ENCODE peak calls at places on chromosomes 3 and 15, in six cellular contexts. W is H9, E is fibroblast of pulmonary artery, V is bronchial epithelial cell, Y is nephron progenitor cell, D is cardiac fibroblast. R is an unnamed sample.

GRCh38 chr3:49841126-49841525 is 15.2 kb downstream of the TRAIP start:
- DNase-seq in W (peak; percentile 68), E (peak; percentile 44), V (peak; percentile 32), Y (peak; percentile 26), D (peak; percentile 39), R (no peak)

GRCh38 chr3:179088306-179088705 is 16.7 kb upstream of the ZMAT3 start:
- DNase-seq in W (no peak), E (no peak), V (peak; percentile 12), Y (no peak), D (no peak), R (no peak)

GRCh38 chr15:63473007-63473748 is 31.2 kb upstream of the USP3 start:
- DNase-seq in W (no peak), E (no peak), V (no peak), Y (no peak), D (no peak), R (no peak)

GRCh38 chr15:52095597-52096262 is 16.8 kb downstream of the BCL2L10 start:
- DNase-seq in W (no peak), E (peak; percentile 96), V (peak; percentile 100), Y (no peak), D (peak; percentile 91), R (no peak)

GRCh38 chr3:178518660-178519396 is 17.4 kb upstream of the KCNMB2 start:
- DNase-seq in W (no peak), E (no peak), V (peak; percentile 12), Y (no peak), D (no peak), R (no peak)

GRCh38 chr15:91465086-91465485 is 365.0 kb downstream of the SV2B start:
- DNase-seq in W (no peak), E (no peak), V (peak; percentile 14), Y (no peak), D (no peak), R (no peak)

GRCh38 chr15:90301901-90302300 is 36.4 kb downstream of the NGRN start:
- DNase-seq in W (no peak), E (no peak), V (no peak), Y (no peak), D (no peak), R (no peak)

GRCh38 chr3:197737319-197737649 is 580 bp upstream of the RUBCN start:
- DNase-seq in W (no peak), E (no peak), V (no peak), Y (no peak), D (no peak), R (no peak)

GRCh38 chr3:136802481-136802996 is 16.4 kb upstream of the SLC35G2 start:
- DNase-seq in W (no peak), E (peak; percentile 40), V (peak; percentile 52), Y (no peak), D (peak; percentile 47), R (peak; percentile 29)

GRCh38 chr15:47750030-47750739 is 32.9 kb downstream of the SEMA6D start:
- DNase-seq in W (no peak), E (peak; percentile 67), V (peak; percentile 88), Y (no peak), D (peak; percentile 49), R (no peak)

GRCh38 chr15:83848315-83849050 is 194.6 kb downstream of the ADAMTSL3 start:
- DNase-seq in W (no peak), E (peak; percentile 97), V (peak; percentile 97), Y (no peak), D (peak; percentile 94), R (no peak)

GRCh38 chr3:100912976-100913375 is 80.2 kb downstream of the ABI3BP start:
- DNase-seq in W (no peak), E (no peak), V (no peak), Y (no peak), D (no peak), R (no peak)

GRCh38 chr15:82971223-82971984 is 14.6 kb upstream of the RAMAC start:
- DNase-seq in W (no peak), E (no peak), V (no peak), Y (no peak), D (no peak), R (no peak)

GRCh38 chr3:119817071-119817470 is 35.2 kb downstream of the NR1I2 start:
- DNase-seq in W (no peak), E (no peak), V (no peak), Y (no peak), D (no peak), R (no peak)

GRCh38 chr15:98417346-98417745 is 231.0 kb upstream of the IGF1R start:
- DNase-seq in W (no peak), E (no peak), V (no peak), Y (no peak), D (no peak), R (no peak)

GRCh38 chr3:167814441-167814951 is 79.0 kb downstream of the SERPINI1 start:
- DNase-seq in W (no peak), E (peak; percentile 54), V (no peak), Y (no peak), D (peak; percentile 78), R (no peak)

GRCh38 chr15:60328852-60329443 is 68.8 kb downstream of the ANXA2 start:
- DNase-seq in W (no peak), E (peak; percentile 57), V (no peak), Y (peak; percentile 23), D (peak; percentile 55), R (no peak)

GRCh38 chr3:131957511-131957910 is 77.3 kb downstream of the CPNE4 start:
- DNase-seq in W (no peak), E (peak; percentile 7), V (no peak), Y (no peak), D (peak; percentile 19), R (no peak)

GRCh38 chr3:151864423-151865101 is 8.9 kb upstream of the SUCNR1 start:
- DNase-seq in W (no peak), E (peak; percentile 89), V (peak; percentile 87), Y (no peak), D (peak; percentile 90), R (no peak)

GRCh38 chr15:92079047-92079446 is 225.5 kb downstream of the SLCO3A1 start:
- DNase-seq in W (no peak), E (peak; percentile 22), V (no peak), Y (no peak), D (no peak), R (no peak)

GRCh38 chr3:184993394-184993793 is 159.5 kb downstream of the C3orf70 start:
- DNase-seq in W (no peak), E (peak; percentile 3), V (no peak), Y (no peak), D (no peak), R (no peak)

GRCh38 chr3:187227658-187228258 is 30.5 kb downstream of the RTP1 start:
- DNase-seq in W (no peak), E (peak; percentile 67), V (peak; percentile 36), Y (no peak), D (peak; percentile 54), R (no peak)

GRCh38 chr15:69141286-69141701 is 19.1 kb upstream of the GLCE start:
- DNase-seq in W (no peak), E (no peak), V (no peak), Y (no peak), D (peak; percentile 14), R (no peak)

GRCh38 chr3:40313975-40314860 is 4.7 kb downstream of the EIF1B start:
- DNase-seq in W (no peak), E (peak; percentile 29), V (no peak), Y (no peak), D (no peak), R (no peak)

GRCh38 chr3:171442184-171442583 is 18.0 kb downstream of the TNIK start:
- DNase-seq in W (no peak), E (no peak), V (no peak), Y (no peak), D (no peak), R (no peak)

GRCh38 chr15:80777137-80777536 is 2.0 kb upstream of the CEMIP start:
- DNase-seq in W (no peak), E (peak; percentile 96), V (peak; percentile 86), Y (peak; percentile 12), D (peak; percentile 97), R (peak; percentile 71)

GRCh38 chr3:24494616-24495333 is at the start of gene THRB:
- DNase-seq in W (peak; percentile 81), E (peak; percentile 38), V (peak; percentile 46), Y (peak; percentile 80), D (peak; percentile 59), R (peak; percentile 80)

GRCh38 chr15:37034392-37034791 is 66.0 kb downstream of the MEIS2 start:
- DNase-seq in W (no peak), E (no peak), V (no peak), Y (no peak), D (no peak), R (no peak)

GRCh38 chr15:37038036-37038715 is 62.2 kb downstream of the MEIS2 start:
- DNase-seq in W (no peak), E (no peak), V (no peak), Y (no peak), D (no peak), R (no peak)

GRCh38 chr15:37034835-37035234 is 65.5 kb downstream of the MEIS2 start:
- DNase-seq in W (no peak), E (no peak), V (no peak), Y (no peak), D (no peak), R (no peak)

GRCh38 chr15:37037256-37037655 is 63.1 kb downstream of the MEIS2 start:
- DNase-seq in W (no peak), E (no peak), V (no peak), Y (no peak), D (no peak), R (no peak)

GRCh38 chr15:37035349-37035748 is 65.0 kb downstream of the MEIS2 start:
- DNase-seq in W (no peak), E (no peak), V (no peak), Y (no peak), D (no peak), R (no peak)
- TF ChIP-seq CTCF in W (no peak), E (no peak), V (no peak), Y (no peak), D (no peak), R (no peak)

GRCh38 chr3:31695280-31696008 is 162.7 kb downstream of the STT3B start:
- DNase-seq in W (peak; percentile 50), E (no peak), V (no peak), Y (no peak), D (no peak), R (no peak)
- TF ChIP-seq CTCF in W (peak; percentile 59), E (peak; percentile 29), V (peak; percentile 42), Y (peak; percentile 26), D (peak; percentile 28), R (peak; percentile 14)

GRCh38 chr3:54538346-54538745 is 389.5 kb downstream of the LRTM1 start:
- DNase-seq in W (peak; percentile 62), E (no peak), V (no peak), Y (no peak), D (no peak), R (no peak)
- TF ChIP-seq CTCF in W (peak; percentile 71), E (no peak), V (no peak), Y (no peak), D (no peak), R (no peak)

DNA sequence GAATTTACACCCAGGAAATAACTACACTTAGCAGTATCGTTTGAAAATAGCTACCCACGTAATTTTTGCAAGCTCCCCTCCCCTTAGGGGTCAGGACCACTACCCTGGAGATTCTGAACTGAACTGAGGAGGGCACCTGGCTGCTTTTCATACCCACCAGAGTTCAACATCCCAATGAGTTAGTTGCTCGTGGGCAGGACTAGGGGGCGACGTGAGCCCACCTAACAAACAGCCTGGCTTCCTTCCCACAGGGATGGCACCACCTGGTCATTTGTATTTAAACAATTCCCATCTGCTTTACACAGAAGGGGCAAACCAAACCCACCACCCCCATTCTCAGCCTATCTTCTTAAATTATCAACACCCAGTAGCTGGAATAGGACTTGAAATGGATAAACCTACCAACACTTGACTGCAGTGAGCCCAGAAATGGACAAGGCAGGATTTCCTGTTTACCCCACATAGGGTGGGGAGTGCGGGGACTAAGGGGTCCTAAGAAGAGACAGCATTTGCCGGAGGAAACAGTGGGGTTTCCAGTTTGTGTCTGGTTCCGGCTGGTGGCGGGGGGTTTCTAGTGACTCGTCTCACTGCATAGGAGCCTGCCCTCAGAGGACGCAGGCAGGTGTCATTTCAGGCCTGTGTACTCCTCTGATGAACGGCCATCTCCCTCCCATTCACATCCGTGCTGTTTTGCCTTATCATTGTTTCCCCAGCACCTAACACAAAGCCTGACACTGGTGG is 11.6 kb upstream of the VGLL4 start:
- DNase-seq in W (peak; percentile 55), E (peak; percentile 45), V (no peak), Y (no peak), D (peak; percentile 40), R (no peak)
- TF ChIP-seq CTCF in W (peak; percentile 72), E (peak; percentile 41), V (no peak), Y (peak; percentile 43), D (peak; percentile 41), R (no peak)

R was measured in colonic mucosa.